ENCODE peak calls at places on chromosomes 12 and 14, in five cellular contexts. A is NT2/D1, K is GM12878, C is HepG2, O is H1. G is an unnamed sample.

GRCh38 chr14:26730929-26731618 is 133.2 kb upstream of the NOVA1 start:
- DNase-seq in O (peak; percentile 59), K (no peak), C (no peak), A (peak; percentile 11), G (peak; percentile 47)

GRCh38 chr14:68076451-68076850 is 256.9 kb downstream of the RAD51B start:
- DNase-seq in O (no peak), K (no peak), C (peak; percentile 5), A (no peak), G (no peak)

GRCh38 chr12:42145552-42146215 is 1.0 kb upstream of the GXYLT1 start:
- DNase-seq in K (no peak), A (no peak), C (no peak), O (no peak), G (no peak)

GRCh38 chr14:103727313-103728000 is 11.8 kb downstream of the ZFYVE21 start:
- DNase-seq in A (no peak), K (no peak), C (no peak), O (no peak), G (no peak)

GRCh38 chr12:106194351-106194750 is 53.5 kb downstream of the CKAP4 start:
- DNase-seq in K (no peak), C (no peak), O (no peak), A (no peak), G (no peak)

GRCh38 chr12:102169922-102170698 is 27.5 kb downstream of the PMCH start:
- DNase-seq in O (no peak), C (peak; percentile 9), K (no peak), A (peak; percentile 6), G (peak; percentile 12)

GRCh38 chr12:130351331-130351730 is 13.6 kb downstream of the PIWIL1 start:
- DNase-seq in C (no peak), O (no peak), A (no peak), K (no peak), G (no peak)

GRCh38 chr14:53011053-53011462 is 60.2 kb upstream of the FERMT2 start:
- DNase-seq in A (peak; percentile 75), C (peak; percentile 53), O (no peak), K (no peak), G (no peak)

GRCh38 chr12:101906226-101906625 is 28.8 kb downstream of the DRAM1 start:
- DNase-seq in A (no peak), K (no peak), C (no peak), O (no peak), G (no peak)

GRCh38 chr12:131557310-131557709 is 153.6 kb upstream of the SFSWAP start:
- DNase-seq in K (no peak), A (no peak), O (no peak), C (no peak), G (no peak)

GRCh38 chr14:35398095-35398584 is 6.4 kb downstream of the NFKBIA start:
- DNase-seq in A (no peak), C (no peak), K (no peak), O (no peak), G (no peak)

DNA sequence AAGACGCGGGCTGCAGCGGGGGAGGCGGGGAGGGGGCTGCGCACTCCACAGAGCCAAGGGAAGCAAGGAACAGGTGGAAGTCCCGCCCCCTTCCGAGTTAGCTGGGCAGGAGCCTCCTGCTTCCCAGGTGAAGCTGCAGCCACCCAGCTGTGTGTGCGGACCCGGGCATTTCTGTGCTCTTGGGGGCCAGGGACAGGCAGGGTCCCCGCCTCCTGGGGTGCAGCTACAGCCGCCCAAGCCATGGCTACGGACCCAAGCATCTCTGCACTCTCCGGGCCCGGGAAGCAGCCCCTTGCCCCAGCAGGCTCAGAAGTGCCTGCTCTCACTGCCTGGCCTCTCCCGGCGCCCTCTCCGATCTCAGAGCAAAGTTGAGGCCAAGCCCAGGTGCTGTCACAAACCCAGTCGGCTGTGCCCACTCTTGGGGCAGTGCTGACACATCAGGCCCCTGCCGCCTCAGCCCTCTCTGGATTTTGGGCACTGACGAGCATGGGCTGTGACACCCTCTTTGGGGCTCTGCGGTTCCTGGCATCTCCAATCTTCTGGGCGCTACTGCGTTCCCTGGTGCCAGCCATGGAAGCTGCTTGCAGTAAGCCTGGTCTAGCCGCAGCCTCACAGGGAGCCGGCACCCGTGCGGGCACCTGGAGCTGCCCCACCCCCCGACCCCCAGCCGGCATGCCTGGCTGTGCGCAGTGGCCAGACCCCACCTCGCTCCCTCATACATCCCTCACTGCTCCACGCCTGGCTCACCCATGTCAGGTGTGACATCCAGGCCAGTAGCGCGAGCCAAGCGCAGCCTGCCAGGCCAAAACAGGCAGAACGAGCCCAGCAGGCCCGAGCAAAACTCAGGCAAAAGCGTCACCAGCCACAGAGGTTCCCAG is 8.5 kb upstream of the MGAT4C start:
- DNase-seq in A (no peak), C (no peak), K (no peak), O (peak; percentile 69), G (no peak)
- TF ChIP-seq SUZ12 in A (no peak), C (no peak), K (no peak), O (no peak), G (no peak)

DNA sequence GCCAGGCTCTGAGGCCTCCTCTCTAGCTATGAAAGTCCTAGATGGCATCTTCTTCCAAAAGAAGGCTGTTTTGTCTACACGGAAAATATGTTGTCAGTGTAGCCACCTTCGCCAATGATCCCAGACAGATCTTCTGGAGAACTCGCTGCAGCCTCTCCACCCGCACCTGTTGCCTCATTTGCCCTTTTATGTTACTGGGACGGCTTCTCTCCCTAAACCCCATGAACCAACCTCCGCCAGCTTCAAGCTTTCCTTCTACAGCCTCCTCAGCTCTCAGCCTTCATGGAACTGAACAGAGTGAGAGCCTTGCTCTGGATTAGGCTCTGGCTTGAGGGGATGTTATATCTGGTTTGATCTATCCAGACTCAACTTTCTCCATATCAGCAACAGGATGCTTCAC is 10.8 kb downstream of the P2RX2 start:
- DNase-seq in C (no peak), A (no peak), O (no peak), K (no peak), G (no peak)
- TF ChIP-seq SUZ12 in C (no peak), A (no peak), O (no peak), K (no peak), G (no peak)

GRCh38 chr12:1915082-1915968 is 3.1 kb downstream of the CACNA2D4 start:
- DNase-seq in A (no peak), K (no peak), C (no peak), O (peak; percentile 42), G (peak; percentile 3)
- TF ChIP-seq SUZ12 in A (no peak), K (no peak), C (no peak), O (no peak), G (no peak)

GRCh38 chr12:47883663-47884195 is 21.1 kb downstream of the VDR start:
- DNase-seq in A (no peak), K (no peak), C (no peak), O (no peak), G (no peak)

GRCh38 chr12:47884501-47884900 is 20.3 kb downstream of the VDR start:
- DNase-seq in A (no peak), K (no peak), O (no peak), C (no peak), G (no peak)

GRCh38 chr12:47885566-47885965 is 19.2 kb downstream of the VDR start:
- DNase-seq in K (no peak), A (no peak), O (no peak), C (no peak), G (no peak)

GRCh38 chr12:47886471-47887240 is 18.1 kb downstream of the VDR start:
- DNase-seq in C (no peak), K (no peak), O (no peak), A (no peak), G (no peak)

DNA sequence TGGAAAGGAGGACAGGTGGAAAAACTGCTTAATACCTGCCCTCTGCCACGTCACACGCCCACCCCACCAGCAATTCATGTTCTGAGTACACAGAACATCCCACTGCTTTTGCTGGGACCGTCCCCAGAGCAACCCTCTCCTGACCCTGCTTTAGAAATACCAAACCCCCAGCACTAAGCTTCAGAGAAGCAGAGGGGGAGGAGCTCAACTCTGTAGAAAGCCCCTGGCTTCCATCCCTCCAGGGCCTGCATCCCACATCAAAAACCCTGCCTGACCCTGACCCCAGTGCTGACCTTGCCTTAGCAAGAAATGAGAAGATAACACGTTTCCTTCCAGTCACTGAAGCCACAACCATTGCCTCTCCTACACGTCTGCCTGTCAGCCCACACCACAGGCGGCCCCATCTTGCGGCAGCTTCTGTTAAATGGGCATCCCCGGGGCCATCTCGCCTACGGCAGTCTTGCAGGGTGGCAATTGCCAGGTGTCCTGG is 19.7 kb downstream of the VDR start:
- DNase-seq in O (no peak), A (no peak), K (peak; percentile 71), C (no peak), G (no peak)
- TF ChIP-seq SUZ12 in O (no peak), A (no peak), K (no peak), C (no peak), G (no peak)

GRCh38 chr12:108839890-108840230 is 17.5 kb downstream of the SSH1 start:
- DNase-seq in K (no peak), A (no peak), O (no peak), C (no peak), G (no peak)

GRCh38 chr12:108839011-108839889 is 18.1 kb downstream of the SSH1 start:
- DNase-seq in C (no peak), K (no peak), O (no peak), A (no peak), G (no peak)

GRCh38 chr12:108837239-108837638 is 20.1 kb downstream of the SSH1 start:
- DNase-seq in K (no peak), A (no peak), O (no peak), C (no peak), G (no peak)

GRCh38 chr12:108837680-108838079 is 19.7 kb downstream of the SSH1 start:
- DNase-seq in A (no peak), O (no peak), C (no peak), K (no peak), G (no peak)

DNA sequence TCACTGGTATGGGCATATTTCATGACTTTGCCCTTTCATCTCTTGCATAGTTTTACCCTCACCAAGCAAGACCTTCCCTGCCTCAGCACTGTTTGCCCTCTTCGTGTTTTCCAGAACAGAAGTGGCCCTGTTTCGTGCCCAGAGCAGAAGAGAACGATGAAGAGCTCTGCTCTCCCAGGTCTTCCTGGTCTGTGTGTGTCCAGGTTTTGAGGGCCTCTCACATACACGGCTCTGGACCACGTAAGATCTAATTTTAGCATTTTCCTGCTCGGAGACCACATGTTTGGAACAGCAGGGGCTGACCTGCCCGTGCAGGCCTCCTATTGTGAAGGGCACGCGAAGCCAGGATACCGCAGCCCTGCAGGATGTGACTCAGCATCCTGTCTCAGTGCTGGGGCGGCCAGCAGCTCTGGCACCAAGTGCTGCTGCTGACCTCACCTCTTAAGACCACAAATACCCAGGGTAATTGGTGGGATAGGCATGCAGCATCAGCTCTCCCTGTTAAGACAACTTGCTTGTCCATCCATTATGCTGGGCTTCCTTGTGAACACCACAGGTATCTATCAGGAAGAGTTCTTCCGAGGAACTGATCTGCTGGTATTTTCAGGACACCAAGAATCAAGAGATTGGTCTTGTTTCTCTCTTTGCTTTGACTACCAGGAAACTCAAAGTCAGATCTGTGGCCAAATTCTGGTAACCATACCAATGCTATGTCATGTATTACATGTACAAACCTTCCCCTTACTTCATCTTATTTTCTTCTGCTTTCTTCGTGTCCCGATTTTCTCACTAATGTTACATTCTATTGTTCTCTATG is 19.0 kb downstream of the SSH1 start:
- DNase-seq in K (peak; percentile 91), C (peak; percentile 80), O (no peak), A (peak; percentile 73), G (peak; percentile 32)
- TF ChIP-seq SUZ12 in K (no peak), C (no peak), O (no peak), A (no peak), G (no peak)

G was measured in HEK293T.